ENCODE peak calls at places on chromosomes 12 and 14, in six cellular contexts. One of them, this sample, is unnamed.

GRCh38 chr12:3000548-3001275 is 41.5 kb downstream of the TEAD4 start:
- DNase-seq in mammary epithelial cell: no peak
- DNase-seq in astrocyte: no peak
- DNase-seq in lower lobe of right lung: no peak
- DNase-seq in CD4-positive, alpha-beta memory T cell: no peak
- DNase-seq in HCT116: no peak
- DNase-seq in this sample: no peak

GRCh38 chr12:27367078-27367477 is 34.4 kb downstream of the BMAL2 start:
- DNase-seq in mammary epithelial cell: peak; percentile 21
- DNase-seq in astrocyte: peak; percentile 35
- DNase-seq in lower lobe of right lung: no peak
- DNase-seq in CD4-positive, alpha-beta memory T cell: no peak
- DNase-seq in HCT116: no peak
- DNase-seq in this sample: no peak

GRCh38 chr14:78197088-78197487 is 26.9 kb downstream of the NRXN3 start:
- DNase-seq in mammary epithelial cell: no peak
- DNase-seq in astrocyte: no peak
- DNase-seq in lower lobe of right lung: no peak
- DNase-seq in CD4-positive, alpha-beta memory T cell: no peak
- DNase-seq in HCT116: no peak
- DNase-seq in this sample: no peak

GRCh38 chr14:68939893-68940613 is 39.0 kb downstream of the ACTN1 start:
- DNase-seq in mammary epithelial cell: peak; percentile 92
- DNase-seq in astrocyte: peak; percentile 98
- DNase-seq in lower lobe of right lung: no peak
- DNase-seq in CD4-positive, alpha-beta memory T cell: no peak
- DNase-seq in HCT116: no peak
- DNase-seq in this sample: peak; percentile 83

GRCh38 chr12:3962661-3963483 is 89.7 kb upstream of the PARP11 start:
- DNase-seq in mammary epithelial cell: no peak
- DNase-seq in astrocyte: no peak
- DNase-seq in lower lobe of right lung: peak; percentile 53
- DNase-seq in CD4-positive, alpha-beta memory T cell: peak; percentile 79
- DNase-seq in HCT116: no peak
- DNase-seq in this sample: no peak

GRCh38 chr12:5456906-5457305 is 25.0 kb downstream of the NTF3 start:
- DNase-seq in mammary epithelial cell: no peak
- DNase-seq in astrocyte: peak; percentile 70
- DNase-seq in lower lobe of right lung: no peak
- DNase-seq in CD4-positive, alpha-beta memory T cell: no peak
- DNase-seq in HCT116: no peak
- DNase-seq in this sample: no peak

GRCh38 chr12:68336754-68337343 is 4.7 kb upstream of the MDM1 start:
- DNase-seq in mammary epithelial cell: peak; percentile 83
- DNase-seq in astrocyte: no peak
- DNase-seq in lower lobe of right lung: no peak
- DNase-seq in CD4-positive, alpha-beta memory T cell: no peak
- DNase-seq in HCT116: no peak
- DNase-seq in this sample: no peak

GRCh38 chr12:5236022-5236421 is 192.3 kb downstream of the KCNA5 start:
- DNase-seq in mammary epithelial cell: no peak
- DNase-seq in astrocyte: no peak
- DNase-seq in lower lobe of right lung: no peak
- DNase-seq in CD4-positive, alpha-beta memory T cell: no peak
- DNase-seq in HCT116: no peak
- DNase-seq in this sample: no peak

GRCh38 chr12:62576503-62576902 is 109.9 kb downstream of the MON2 start:
- DNase-seq in mammary epithelial cell: no peak
- DNase-seq in astrocyte: no peak
- DNase-seq in lower lobe of right lung: no peak
- DNase-seq in CD4-positive, alpha-beta memory T cell: no peak
- DNase-seq in HCT116: no peak
- DNase-seq in this sample: no peak

GRCh38 chr14:35814371-35815005 is 5.4 kb upstream of the RALGAPA1 start:
- DNase-seq in mammary epithelial cell: peak; percentile 23
- DNase-seq in astrocyte: peak; percentile 8
- DNase-seq in lower lobe of right lung: no peak
- DNase-seq in CD4-positive, alpha-beta memory T cell: peak; percentile 77
- DNase-seq in HCT116: peak; percentile 47
- DNase-seq in this sample: no peak

GRCh38 chr12:84919271-84919670 is 6.7 kb upstream of the SLC6A15 start:
- DNase-seq in mammary epithelial cell: peak; percentile 89
- DNase-seq in astrocyte: peak; percentile 25
- DNase-seq in lower lobe of right lung: no peak
- DNase-seq in CD4-positive, alpha-beta memory T cell: no peak
- DNase-seq in HCT116: no peak
- DNase-seq in this sample: no peak

GRCh38 chr14:68278568-68279436 is 459.2 kb downstream of the RAD51B start:
- DNase-seq in mammary epithelial cell: peak; percentile 30
- DNase-seq in astrocyte: peak; percentile 87
- DNase-seq in lower lobe of right lung: no peak
- DNase-seq in CD4-positive, alpha-beta memory T cell: no peak
- DNase-seq in HCT116: peak; percentile 6
- DNase-seq in this sample: no peak

GRCh38 chr14:78412475-78412874 is 242.3 kb downstream of the NRXN3 start:
- DNase-seq in mammary epithelial cell: no peak
- DNase-seq in astrocyte: no peak
- DNase-seq in lower lobe of right lung: no peak
- DNase-seq in CD4-positive, alpha-beta memory T cell: no peak
- DNase-seq in HCT116: no peak
- DNase-seq in this sample: no peak

GRCh38 chr14:32941668-32942065 is 3.0 kb downstream of the NPAS3 start:
- DNase-seq in mammary epithelial cell: no peak
- DNase-seq in astrocyte: no peak
- DNase-seq in lower lobe of right lung: no peak
- DNase-seq in CD4-positive, alpha-beta memory T cell: no peak
- DNase-seq in HCT116: no peak
- DNase-seq in this sample: no peak

GRCh38 chr12:101013993-101014392 is 196.0 kb downstream of the SLC5A8 start:
- DNase-seq in mammary epithelial cell: no peak
- DNase-seq in astrocyte: no peak
- DNase-seq in lower lobe of right lung: no peak
- DNase-seq in CD4-positive, alpha-beta memory T cell: no peak
- DNase-seq in HCT116: no peak
- DNase-seq in this sample: no peak

GRCh38 chr14:83826838-83827237 is 1703.1 kb upstream of the FLRT2 start:
- DNase-seq in mammary epithelial cell: no peak
- DNase-seq in astrocyte: no peak
- DNase-seq in lower lobe of right lung: no peak
- DNase-seq in CD4-positive, alpha-beta memory T cell: no peak
- DNase-seq in HCT116: no peak
- DNase-seq in this sample: no peak

GRCh38 chr14:87934185-87934584 is 58.8 kb downstream of the GALC start:
- DNase-seq in mammary epithelial cell: no peak
- DNase-seq in astrocyte: no peak
- DNase-seq in lower lobe of right lung: no peak
- DNase-seq in CD4-positive, alpha-beta memory T cell: no peak
- DNase-seq in HCT116: no peak
- DNase-seq in this sample: no peak

GRCh38 chr14:78029471-78030372 is 140.5 kb upstream of the NRXN3 start:
- DNase-seq in mammary epithelial cell: no peak
- DNase-seq in astrocyte: no peak
- DNase-seq in lower lobe of right lung: no peak
- DNase-seq in CD4-positive, alpha-beta memory T cell: no peak
- DNase-seq in HCT116: no peak
- DNase-seq in this sample: no peak

GRCh38 chr12:47808574-47809380 is 10.9 kb downstream of the HDAC7 start:
- DNase-seq in mammary epithelial cell: peak; percentile 35
- DNase-seq in astrocyte: no peak
- DNase-seq in lower lobe of right lung: no peak
- DNase-seq in CD4-positive, alpha-beta memory T cell: peak; percentile 35
- DNase-seq in HCT116: no peak
- DNase-seq in this sample: no peak

GRCh38 chr14:80213602-80214001 is 2.3 kb upstream of the DIO2 start:
- DNase-seq in mammary epithelial cell: peak; percentile 50
- DNase-seq in astrocyte: peak; percentile 41
- DNase-seq in lower lobe of right lung: no peak
- DNase-seq in CD4-positive, alpha-beta memory T cell: no peak
- DNase-seq in HCT116: peak; percentile 16
- DNase-seq in this sample: no peak

GRCh38 chr14:69439516-69440270 is 41.2 kb downstream of the SLC39A9 start:
- DNase-seq in mammary epithelial cell: no peak
- DNase-seq in astrocyte: no peak
- DNase-seq in lower lobe of right lung: no peak
- DNase-seq in CD4-positive, alpha-beta memory T cell: no peak
- DNase-seq in HCT116: no peak
- DNase-seq in this sample: no peak

GRCh38 chr14:55366271-55366670 is 45.4 kb downstream of the ATG14 start:
- DNase-seq in mammary epithelial cell: peak; percentile 42
- DNase-seq in astrocyte: peak; percentile 48
- DNase-seq in lower lobe of right lung: no peak
- DNase-seq in CD4-positive, alpha-beta memory T cell: no peak
- DNase-seq in HCT116: no peak
- DNase-seq in this sample: no peak

GRCh38 chr12:50111693-50112455 is at the start of gene COX14:
- DNase-seq in mammary epithelial cell: peak; percentile 100
- DNase-seq in astrocyte: peak; percentile 98
- DNase-seq in lower lobe of right lung: peak; percentile 99
- DNase-seq in CD4-positive, alpha-beta memory T cell: peak; percentile 98
- DNase-seq in HCT116: peak; percentile 99
- DNase-seq in this sample: peak; percentile 99

GRCh38 chr12:5466521-5466960 is 34.6 kb downstream of the NTF3 start:
- DNase-seq in mammary epithelial cell: no peak
- DNase-seq in astrocyte: no peak
- DNase-seq in lower lobe of right lung: no peak
- DNase-seq in CD4-positive, alpha-beta memory T cell: no peak
- DNase-seq in HCT116: no peak
- DNase-seq in this sample: no peak

GRCh38 chr14:31746326-31746725 is 185.1 kb downstream of the NUBPL start:
- DNase-seq in mammary epithelial cell: no peak
- DNase-seq in astrocyte: no peak
- DNase-seq in lower lobe of right lung: no peak
- DNase-seq in CD4-positive, alpha-beta memory T cell: no peak
- DNase-seq in HCT116: no peak
- DNase-seq in this sample: no peak

GRCh38 chr12:52442600-52443061 is 8.5 kb upstream of the KRT75 start:
- DNase-seq in mammary epithelial cell: peak; percentile 98
- DNase-seq in astrocyte: peak; percentile 95
- DNase-seq in lower lobe of right lung: no peak
- DNase-seq in CD4-positive, alpha-beta memory T cell: no peak
- DNase-seq in HCT116: peak; percentile 59
- DNase-seq in this sample: peak; percentile 82

GRCh38 chr14:44626423-44626822 is 119.3 kb upstream of the FSCB start:
- DNase-seq in mammary epithelial cell: no peak
- DNase-seq in astrocyte: no peak
- DNase-seq in lower lobe of right lung: no peak
- DNase-seq in CD4-positive, alpha-beta memory T cell: no peak
- DNase-seq in HCT116: no peak
- DNase-seq in this sample: no peak

GRCh38 chr12:22287776-22288621 is 46.5 kb downstream of the ST8SIA1 start:
- DNase-seq in mammary epithelial cell: peak; percentile 57
- DNase-seq in astrocyte: peak; percentile 87
- DNase-seq in lower lobe of right lung: no peak
- DNase-seq in CD4-positive, alpha-beta memory T cell: peak; percentile 22
- DNase-seq in HCT116: no peak
- DNase-seq in this sample: no peak

GRCh38 chr12:40055227-40055579 is 50.7 kb downstream of the SLC2A13 start:
- DNase-seq in mammary epithelial cell: no peak
- DNase-seq in astrocyte: no peak
- DNase-seq in lower lobe of right lung: no peak
- DNase-seq in CD4-positive, alpha-beta memory T cell: no peak
- DNase-seq in HCT116: no peak
- DNase-seq in this sample: no peak

GRCh38 chr14:60863251-60863650 is 117.6 kb downstream of the TRMT5 start:
- DNase-seq in mammary epithelial cell: no peak
- DNase-seq in astrocyte: no peak
- DNase-seq in lower lobe of right lung: no peak
- DNase-seq in CD4-positive, alpha-beta memory T cell: no peak
- DNase-seq in HCT116: no peak
- DNase-seq in this sample: no peak
- H3K27me3 ChIP-seq in mammary epithelial cell: no peaks in the 10 kb centered on the region
- H3K27me3 ChIP-seq in astrocyte: no peaks in the 10 kb centered on the region
- H3K27me3 ChIP-seq in lower lobe of right lung: no peaks in the 10 kb centered on the region
- H3K27me3 ChIP-seq in CD4-positive, alpha-beta memory T cell: no peaks in the 10 kb centered on the region
- H3K27me3 ChIP-seq in HCT116: no peaks in the 10 kb centered on the region
- H3K27me3 ChIP-seq in this sample: no peaks in the 10 kb centered on the region

GRCh38 chr14:64758711-64759554 is 54.7 kb downstream of the PLEKHG3 start:
- DNase-seq in mammary epithelial cell: peak; percentile 82
- DNase-seq in astrocyte: peak; percentile 96
- DNase-seq in lower lobe of right lung: peak; percentile 43
- DNase-seq in CD4-positive, alpha-beta memory T cell: no peak
- DNase-seq in HCT116: no peak
- DNase-seq in this sample: no peak
- H3K4me1 ChIP-seq in mammary epithelial cell: peaks cover 78% of the 10 kb centered on the region
- H3K4me1 ChIP-seq in astrocyte: peaks cover 59% of the 10 kb centered on the region
- H3K4me1 ChIP-seq in lower lobe of right lung: peaks cover 48% of the 10 kb centered on the region
- H3K4me1 ChIP-seq in CD4-positive, alpha-beta memory T cell: peaks cover 98% of the 10 kb centered on the region
- H3K4me1 ChIP-seq in HCT116: peaks cover 42% of the 10 kb centered on the region
- H3K4me1 ChIP-seq in this sample: peaks cover 3% of the 10 kb centered on the region

GRCh38 chr14:60512952-60513554 is 4.1 kb downstream of the SIX6 start:
- DNase-seq in mammary epithelial cell: no peak
- DNase-seq in astrocyte: no peak
- DNase-seq in lower lobe of right lung: no peak
- DNase-seq in CD4-positive, alpha-beta memory T cell: no peak
- DNase-seq in HCT116: no peak
- DNase-seq in this sample: no peak
- H3K27me3 ChIP-seq in mammary epithelial cell: peaks cover 69% of the 10 kb centered on the region
- H3K27me3 ChIP-seq in astrocyte: peaks cover 88% of the 10 kb centered on the region
- H3K27me3 ChIP-seq in lower lobe of right lung: peaks cover 97% of the 10 kb centered on the region
- H3K27me3 ChIP-seq in CD4-positive, alpha-beta memory T cell: peaks cover 52% of the 10 kb centered on the region
- H3K27me3 ChIP-seq in HCT116: peaks cover 7% of the 10 kb centered on the region
- H3K27me3 ChIP-seq in this sample: no peaks in the 10 kb centered on the region

GRCh38 chr14:75383721-75384120 is 44.1 kb upstream of the JDP2 start:
- DNase-seq in mammary epithelial cell: no peak
- DNase-seq in astrocyte: no peak
- DNase-seq in lower lobe of right lung: no peak
- DNase-seq in CD4-positive, alpha-beta memory T cell: no peak
- DNase-seq in HCT116: no peak
- DNase-seq in this sample: no peak
- H3K4me1 ChIP-seq in mammary epithelial cell: no peaks in the 10 kb centered on the region
- H3K4me1 ChIP-seq in astrocyte: no peaks in the 10 kb centered on the region
- H3K4me1 ChIP-seq in lower lobe of right lung: no peaks in the 10 kb centered on the region
- H3K4me1 ChIP-seq in CD4-positive, alpha-beta memory T cell: no peaks in the 10 kb centered on the region
- H3K4me1 ChIP-seq in HCT116: no peaks in the 10 kb centered on the region
- H3K4me1 ChIP-seq in this sample: no peaks in the 10 kb centered on the region

GRCh38 chr14:105487449-105487985 is 831 bp downstream of the CRIP1 start:
- DNase-seq in mammary epithelial cell: no peak
- DNase-seq in astrocyte: no peak
- DNase-seq in lower lobe of right lung: peak; percentile 87
- DNase-seq in CD4-positive, alpha-beta memory T cell: peak; percentile 86
- DNase-seq in HCT116: no peak
- DNase-seq in this sample: no peak
- H3K27me3 ChIP-seq in mammary epithelial cell: no peaks in the 10 kb centered on the region
- H3K27me3 ChIP-seq in astrocyte: peaks cover 13% of the 10 kb centered on the region
- H3K27me3 ChIP-seq in lower lobe of right lung: no peaks in the 10 kb centered on the region
- H3K27me3 ChIP-seq in CD4-positive, alpha-beta memory T cell: no peaks in the 10 kb centered on the region
- H3K27me3 ChIP-seq in HCT116: no peaks in the 10 kb centered on the region
- H3K27me3 ChIP-seq in this sample: no peaks in the 10 kb centered on the region